ENCODE peak calls at places on chromosomes 6 and 20, in eight cellular contexts. One of them, this sample, is unnamed.

GRCh38 chr6:143652840-143653239 is 24.9 kb upstream of the PHACTR2 start:
- DNase-seq in NB4: no peak
- DNase-seq in tibial nerve: no peak
- DNase-seq in uterus: no peak
- DNase-seq in endothelial cell of umbilical vein: no peak
- DNase-seq in stomach: no peak
- DNase-seq in ovary: no peak
- DNase-seq in body of pancreas: peak; percentile 35
- DNase-seq in this sample: no peak

GRCh38 chr6:159203304-159204005 is 34.3 kb downstream of the FNDC1 start:
- DNase-seq in stomach: no peak
- DNase-seq in endothelial cell of umbilical vein: no peak
- DNase-seq in body of pancreas: no peak
- DNase-seq in uterus: no peak
- DNase-seq in tibial nerve: no peak
- DNase-seq in ovary: no peak
- DNase-seq in NB4: no peak
- DNase-seq in this sample: no peak

GRCh38 chr6:52364480-52365166 is 2.7 kb downstream of the PAQR8 start:
- DNase-seq in NB4: no peak
- DNase-seq in ovary: no peak
- DNase-seq in stomach: no peak
- DNase-seq in tibial nerve: no peak
- DNase-seq in endothelial cell of umbilical vein: no peak
- DNase-seq in body of pancreas: no peak
- DNase-seq in uterus: no peak
- DNase-seq in this sample: no peak

GRCh38 chr6:57306273-57306672 is 11.2 kb upstream of the PRIM2 start:
- DNase-seq in uterus: no peak
- DNase-seq in stomach: no peak
- DNase-seq in tibial nerve: no peak
- DNase-seq in NB4: no peak
- DNase-seq in ovary: no peak
- DNase-seq in body of pancreas: no peak
- DNase-seq in endothelial cell of umbilical vein: no peak
- DNase-seq in this sample: no peak

GRCh38 chr20:43798591-43799149 is 71.9 kb upstream of the GTSF1L start:
- DNase-seq in body of pancreas: no peak
- DNase-seq in endothelial cell of umbilical vein: no peak
- DNase-seq in tibial nerve: no peak
- DNase-seq in uterus: no peak
- DNase-seq in NB4: no peak
- DNase-seq in ovary: no peak
- DNase-seq in stomach: no peak
- DNase-seq in this sample: no peak

GRCh38 chr6:37954791-37955190 is 135.3 kb downstream of the ZFAND3 start:
- DNase-seq in stomach: no peak
- DNase-seq in body of pancreas: no peak
- DNase-seq in ovary: no peak
- DNase-seq in tibial nerve: no peak
- DNase-seq in endothelial cell of umbilical vein: no peak
- DNase-seq in NB4: no peak
- DNase-seq in uterus: no peak
- DNase-seq in this sample: no peak

GRCh38 chr6:26390504-26390903 is 7.6 kb downstream of the BTN2A2 start:
- DNase-seq in stomach: no peak
- DNase-seq in uterus: no peak
- DNase-seq in ovary: no peak
- DNase-seq in endothelial cell of umbilical vein: no peak
- DNase-seq in NB4: no peak
- DNase-seq in tibial nerve: no peak
- DNase-seq in body of pancreas: no peak
- DNase-seq in this sample: no peak

GRCh38 chr20:63124092-63124781 is 91.7 kb downstream of the YTHDF1 start:
- DNase-seq in endothelial cell of umbilical vein: no peak
- DNase-seq in ovary: no peak
- DNase-seq in NB4: no peak
- DNase-seq in body of pancreas: no peak
- DNase-seq in stomach: no peak
- DNase-seq in tibial nerve: no peak
- DNase-seq in uterus: no peak
- DNase-seq in this sample: no peak

GRCh38 chr6:132872923-132873322 is 58.6 kb downstream of the RPS12 start:
- DNase-seq in endothelial cell of umbilical vein: no peak
- DNase-seq in uterus: no peak
- DNase-seq in ovary: no peak
- DNase-seq in NB4: no peak
- DNase-seq in stomach: no peak
- DNase-seq in body of pancreas: no peak
- DNase-seq in tibial nerve: no peak
- DNase-seq in this sample: no peak

GRCh38 chr6:53818845-53819609 is 24.2 kb downstream of the LRRC1 start:
- DNase-seq in body of pancreas: no peak
- DNase-seq in NB4: no peak
- DNase-seq in endothelial cell of umbilical vein: no peak
- DNase-seq in ovary: no peak
- DNase-seq in stomach: no peak
- DNase-seq in uterus: no peak
- DNase-seq in tibial nerve: no peak
- DNase-seq in this sample: no peak

GRCh38 chr6:35050988-35051330 is 90.2 kb downstream of the TCP11 start:
- DNase-seq in uterus: no peak
- DNase-seq in tibial nerve: no peak
- DNase-seq in stomach: no peak
- DNase-seq in ovary: no peak
- DNase-seq in body of pancreas: no peak
- DNase-seq in endothelial cell of umbilical vein: no peak
- DNase-seq in NB4: peak; percentile 62
- DNase-seq in this sample: no peak

GRCh38 chr20:49647509-49647908 is 66.2 kb downstream of the B4GALT5 start:
- DNase-seq in ovary: no peak
- DNase-seq in body of pancreas: no peak
- DNase-seq in NB4: no peak
- DNase-seq in uterus: no peak
- DNase-seq in endothelial cell of umbilical vein: no peak
- DNase-seq in stomach: no peak
- DNase-seq in tibial nerve: no peak
- DNase-seq in this sample: no peak

GRCh38 chr20:30610044-30610693 is 647.3 kb upstream of the DEFB115 start:
- DNase-seq in NB4: no peak
- DNase-seq in endothelial cell of umbilical vein: no peak
- DNase-seq in stomach: no peak
- DNase-seq in tibial nerve: no peak
- DNase-seq in ovary: peak; percentile 67
- DNase-seq in body of pancreas: no peak
- DNase-seq in uterus: peak; percentile 34
- DNase-seq in this sample: no peak

GRCh38 chr6:169470790-169471189 is 217.1 kb upstream of the THBS2 start:
- DNase-seq in ovary: no peak
- DNase-seq in NB4: no peak
- DNase-seq in body of pancreas: no peak
- DNase-seq in tibial nerve: no peak
- DNase-seq in uterus: no peak
- DNase-seq in endothelial cell of umbilical vein: no peak
- DNase-seq in stomach: no peak
- DNase-seq in this sample: no peak

GRCh38 chr6:87722831-87723726 is 21.0 kb upstream of the AKIRIN2 start:
- DNase-seq in body of pancreas: peak; percentile 91
- DNase-seq in uterus: no peak
- DNase-seq in stomach: peak; percentile 44
- DNase-seq in endothelial cell of umbilical vein: peak; percentile 51
- DNase-seq in NB4: peak; percentile 88
- DNase-seq in tibial nerve: no peak
- DNase-seq in ovary: peak; percentile 44
- DNase-seq in this sample: peak; percentile 78

GRCh38 chr6:43093361-43094289 is 17.5 kb downstream of the PTK7 start:
- DNase-seq in endothelial cell of umbilical vein: peak; percentile 57
- DNase-seq in uterus: peak; percentile 75
- DNase-seq in stomach: peak; percentile 34
- DNase-seq in NB4: no peak
- DNase-seq in body of pancreas: peak; percentile 16
- DNase-seq in ovary: no peak
- DNase-seq in tibial nerve: no peak
- DNase-seq in this sample: no peak

DNA sequence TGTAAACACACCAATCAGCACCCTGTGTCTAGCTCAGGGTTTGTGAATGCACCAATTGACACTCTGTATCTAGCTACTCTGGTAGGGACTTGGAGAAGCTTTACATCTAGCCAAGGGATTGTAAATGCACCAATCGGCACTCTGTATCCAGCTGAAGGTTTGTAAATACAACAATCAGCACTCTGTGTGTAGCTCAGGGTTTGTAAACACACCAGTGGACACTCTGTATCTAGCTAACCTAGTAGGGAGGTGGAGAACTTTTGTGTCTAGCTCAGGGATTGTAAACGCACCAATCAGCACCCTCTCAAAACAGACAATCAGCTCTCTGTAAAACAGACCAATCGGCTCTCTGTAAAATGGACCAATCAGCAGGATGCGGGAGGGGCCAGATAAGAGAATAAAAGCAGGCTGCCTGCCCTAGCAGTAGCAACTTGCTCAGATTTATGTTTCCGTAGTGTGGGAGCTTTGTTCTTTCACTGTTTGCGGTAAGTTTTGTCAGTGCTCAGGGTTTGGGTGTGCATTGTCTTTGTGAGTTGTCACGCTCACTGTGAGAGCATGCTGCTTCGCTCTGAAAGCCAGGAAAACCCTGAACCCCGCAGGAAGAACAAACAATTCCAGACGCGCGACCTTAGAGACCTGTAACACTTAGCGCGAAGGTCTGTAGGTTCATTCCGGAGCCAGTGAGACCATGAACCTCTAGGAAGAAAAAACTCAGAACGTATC is 37.0 kb downstream of the RIOK1 start:
- DNase-seq in tibial nerve: no peak
- DNase-seq in uterus: no peak
- DNase-seq in stomach: no peak
- DNase-seq in body of pancreas: no peak
- DNase-seq in ovary: no peak
- DNase-seq in endothelial cell of umbilical vein: peak; percentile 24
- DNase-seq in NB4: no peak
- DNase-seq in this sample: no peak
- TF ChIP-seq POLR2A in tibial nerve: no peak
- TF ChIP-seq POLR2A in uterus: no peak
- TF ChIP-seq POLR2A in stomach: no peak
- TF ChIP-seq POLR2A in body of pancreas: no peak
- TF ChIP-seq POLR2A in ovary: no peak
- TF ChIP-seq POLR2A in endothelial cell of umbilical vein: no peak
- TF ChIP-seq POLR2A in NB4: no peak
- TF ChIP-seq POLR2A in this sample: no peak

GRCh38 chr6:138596126-138596525 is 96.8 kb upstream of the NHSL1 start:
- DNase-seq in stomach: no peak
- DNase-seq in ovary: no peak
- DNase-seq in body of pancreas: no peak
- DNase-seq in uterus: no peak
- DNase-seq in NB4: no peak
- DNase-seq in endothelial cell of umbilical vein: no peak
- DNase-seq in tibial nerve: no peak
- DNase-seq in this sample: no peak
- TF ChIP-seq POLR2A in stomach: no peak
- TF ChIP-seq POLR2A in ovary: no peak
- TF ChIP-seq POLR2A in body of pancreas: no peak
- TF ChIP-seq POLR2A in uterus: no peak
- TF ChIP-seq POLR2A in NB4: no peak
- TF ChIP-seq POLR2A in endothelial cell of umbilical vein: no peak
- TF ChIP-seq POLR2A in tibial nerve: no peak
- TF ChIP-seq POLR2A in this sample: no peak

DNA sequence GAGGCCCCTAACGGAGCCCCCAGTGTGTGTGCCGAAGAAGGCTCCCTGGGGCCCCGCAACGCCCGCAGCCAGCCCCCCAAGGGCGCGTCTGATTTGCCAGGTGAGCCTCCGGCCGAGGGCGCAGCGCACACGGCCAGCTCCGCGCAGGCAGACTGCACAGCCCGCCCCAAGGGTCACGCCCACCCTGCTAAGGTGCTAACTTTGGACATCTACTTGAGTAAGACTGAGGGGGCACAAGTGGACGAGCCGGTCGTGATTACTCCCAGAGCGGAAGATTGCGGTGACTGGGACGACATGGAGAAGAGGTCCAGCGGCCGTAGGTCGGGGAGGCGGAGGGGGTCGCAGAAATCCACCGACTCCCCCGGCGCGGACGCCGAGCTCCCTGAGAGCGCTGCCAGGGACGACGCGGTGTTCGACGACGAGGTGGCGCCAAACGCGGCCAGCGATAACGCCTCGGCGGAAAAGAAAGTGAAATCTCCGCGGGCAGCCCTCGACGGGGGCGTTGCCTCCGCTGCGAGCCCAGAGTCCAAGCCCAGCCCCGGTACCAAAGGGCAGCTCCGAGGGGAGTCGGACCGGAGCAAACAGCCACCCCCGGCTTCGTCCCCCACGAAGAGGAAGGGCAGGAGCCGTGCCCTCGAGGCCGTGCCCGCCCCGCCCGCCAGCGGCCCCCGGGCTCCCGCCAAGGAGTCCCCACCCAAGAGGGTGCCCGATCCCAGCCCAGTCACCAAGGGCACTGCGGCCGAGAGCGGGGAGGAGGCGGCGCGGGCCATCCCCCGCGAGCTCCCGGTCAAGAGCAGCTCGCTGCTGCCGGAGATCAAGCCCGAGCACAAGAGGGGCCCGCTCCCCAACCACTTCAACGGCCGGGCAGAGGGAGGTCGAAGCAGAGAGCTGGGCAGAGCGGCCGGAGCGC is 117.0 kb downstream of the RTN4IP1 start:
- DNase-seq in uterus: peak; percentile 47
- DNase-seq in tibial nerve: peak; percentile 15
- DNase-seq in ovary: peak; percentile 77
- DNase-seq in NB4: peak; percentile 83
- DNase-seq in endothelial cell of umbilical vein: peak; percentile 71
- DNase-seq in stomach: peak; percentile 84
- DNase-seq in body of pancreas: peak; percentile 78
- DNase-seq in this sample: peak; percentile 13
- TF ChIP-seq POLR2A in uterus: no peak
- TF ChIP-seq POLR2A in tibial nerve: no peak
- TF ChIP-seq POLR2A in ovary: no peak
- TF ChIP-seq POLR2A in NB4: no peak
- TF ChIP-seq POLR2A in endothelial cell of umbilical vein: no peak
- TF ChIP-seq POLR2A in stomach: no peak
- TF ChIP-seq POLR2A in body of pancreas: peak; percentile 8
- TF ChIP-seq POLR2A in this sample: no peak

DNA sequence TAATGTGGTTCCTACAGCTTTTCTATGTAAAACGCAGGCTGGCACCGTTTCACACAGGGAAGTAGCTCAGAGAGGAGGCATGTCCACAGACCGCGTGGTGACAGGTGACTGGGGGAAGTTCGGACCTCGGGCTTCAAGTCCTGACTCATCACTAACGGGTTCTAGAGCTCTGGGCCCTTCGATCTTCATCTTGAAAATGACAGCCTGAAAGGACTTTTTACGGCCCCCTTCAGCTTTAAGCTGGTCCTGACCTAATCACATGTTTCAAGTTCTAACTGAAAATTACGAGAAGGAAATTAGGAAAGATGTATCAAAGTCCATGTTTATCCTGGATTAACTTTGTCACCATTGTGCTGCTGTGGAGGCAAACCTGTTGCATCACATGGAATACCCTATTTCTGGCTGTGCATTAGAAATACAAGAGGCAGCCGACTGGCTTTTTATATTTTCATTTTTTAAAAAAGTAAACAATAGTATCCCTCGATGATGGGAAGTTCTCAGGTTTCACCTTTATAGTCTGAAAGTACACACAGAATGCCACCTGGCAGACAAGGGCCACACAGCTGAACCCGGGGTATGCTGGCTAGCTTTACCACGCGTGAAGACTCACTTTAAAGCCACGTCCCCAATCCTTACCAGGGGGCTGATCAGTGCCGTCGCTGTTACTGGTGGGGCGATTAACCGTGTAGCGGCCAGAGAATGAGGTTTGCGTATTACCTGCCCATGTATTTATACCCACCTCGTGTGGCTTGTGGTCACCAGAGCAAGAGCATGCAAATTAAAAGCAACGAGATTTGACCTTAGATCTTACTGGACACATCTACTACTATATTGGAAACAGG is 1.9 kb downstream of the MAN1A1 start:
- DNase-seq in uterus: peak; percentile 32
- DNase-seq in ovary: no peak
- DNase-seq in endothelial cell of umbilical vein: no peak
- DNase-seq in NB4: peak; percentile 26
- DNase-seq in body of pancreas: peak; percentile 72
- DNase-seq in tibial nerve: no peak
- DNase-seq in stomach: peak; percentile 52
- DNase-seq in this sample: no peak
- TF ChIP-seq POLR2A in uterus: no peak
- TF ChIP-seq POLR2A in ovary: no peak
- TF ChIP-seq POLR2A in endothelial cell of umbilical vein: no peak
- TF ChIP-seq POLR2A in NB4: no peak
- TF ChIP-seq POLR2A in body of pancreas: no peak
- TF ChIP-seq POLR2A in tibial nerve: no peak
- TF ChIP-seq POLR2A in stomach: no peak
- TF ChIP-seq POLR2A in this sample: no peak

This sample was measured in A549.